ENCODE peak calls at places on chromosomes 4 and X, in four cellular contexts. H is HepG2, W is GM12878, E is H1. S is an unnamed sample.

GRCh38 chr4:13659341-13660070 is 32.0 kb upstream of the BOD1L1 start:
- DNase-seq in H (no peak), W (no peak), E (no peak), S (no peak)

GRCh38 chr4:577499-578450 is 1.7 kb upstream of the TMEM271 start:
- DNase-seq in H (peak; percentile 18), W (no peak), E (peak; percentile 31), S (peak; percentile 63)

GRCh38 chr4:158667651-158668198 is 4.0 kb downstream of the C4orf46 start:
- DNase-seq in H (peak; percentile 49), W (no peak), E (no peak), S (no peak)

GRCh38 chr4:84480082-84480481 is 19.0 kb downstream of the NKX6-1 start:
- DNase-seq in H (no peak), W (no peak), E (no peak), S (no peak)

GRCh38 chr4:187396106-187396505 is 599.5 kb upstream of the ZFP42 start:
- DNase-seq in H (no peak), W (no peak), E (no peak), S (no peak)

GRCh38 chrX:36867143-36867542 is 141.0 kb upstream of the FAM47C start:
- DNase-seq in H (peak; percentile 2), W (no peak), E (no peak), S (peak; percentile 22)

GRCh38 chrX:97790850-97791249 is 907.1 kb downstream of the RPA4 start:
- DNase-seq in H (no peak), W (no peak), E (no peak), S (no peak)

GRCh38 chr4:91147067-91147466 is 1019.9 kb downstream of the CCSER1 start:
- DNase-seq in H (no peak), W (no peak), E (no peak), S (no peak)

GRCh38 chr4:171202908-171203307 is 610.3 kb upstream of the GALNTL6 start:
- DNase-seq in H (no peak), W (no peak), E (no peak), S (no peak)

GRCh38 chr4:81081156-81081555 is 50.6 kb downstream of the BMP3 start:
- DNase-seq in H (no peak), W (no peak), E (no peak), S (no peak)

GRCh38 chrX:53483838-53484420 is 49.8 kb upstream of the HSD17B10 start:
- DNase-seq in H (no peak), W (no peak), E (no peak), S (no peak)

GRCh38 chr4:166277406-166277805 is 404.4 kb downstream of the TLL1 start:
- DNase-seq in H (no peak), W (no peak), E (no peak), S (no peak)

GRCh38 chr4:38935391-38936073 is 67.9 kb downstream of the FAM114A1 start:
- DNase-seq in H (no peak), W (no peak), E (no peak), S (no peak)

GRCh38 chr4:146582864-146583263 is 55.8 kb upstream of the POU4F2 start:
- DNase-seq in H (no peak), W (no peak), E (no peak), S (no peak)

GRCh38 chr4:174388744-174389143 is 105.0 kb downstream of the CEP44 start:
- DNase-seq in H (no peak), W (no peak), E (no peak), S (no peak)

GRCh38 chr4:104752337-104752736 is 257.6 kb upstream of the CXXC4 start:
- DNase-seq in H (no peak), W (peak; percentile 48), E (no peak), S (no peak)

GRCh38 chr4:69754926-69755580 is 5.4 kb downstream of the SULT1B1 start:
- DNase-seq in H (peak; percentile 60), W (no peak), E (no peak), S (no peak)

GRCh38 chr4:72006576-72006975 is 25.2 kb upstream of the NPFFR2 start:
- DNase-seq in H (no peak), W (no peak), E (no peak), S (no peak)

GRCh38 chr4:65126200-65126599 is 544.1 kb downstream of the EPHA5 start:
- DNase-seq in H (no peak), W (no peak), E (no peak), S (no peak)

GRCh38 chrX:120090208-120090607 is 12.7 kb upstream of the RHOXF2B start:
- DNase-seq in H (peak; percentile 0), W (no peak), E (no peak), S (peak; percentile 51)

GRCh38 chrX:120087289-120088017 is 10.0 kb upstream of the RHOXF2B start:
- DNase-seq in H (no peak), W (no peak), E (no peak), S (no peak)
- H3K4me3 ChIP-seq in H (no peak overlapping the region), W (no peak overlapping the region), E (no peak overlapping the region), S (no peak overlapping the region)

GRCh38 chrX:48491809-48492208 is 15.8 kb downstream of the FTSJ1 start:
- DNase-seq in H (no peak), W (no peak), E (no peak), S (no peak)

GRCh38 chrX:48496660-48497059 is 12.1 kb upstream of the PORCN start:
- DNase-seq in H (no peak), W (no peak), E (no peak), S (no peak)

GRCh38 chrX:48490661-48491060 is 14.7 kb downstream of the FTSJ1 start:
- DNase-seq in H (no peak), W (no peak), E (no peak), S (no peak)

GRCh38 chrX:48492293-48492910 is 16.4 kb upstream of the PORCN start:
- DNase-seq in H (no peak), W (no peak), E (no peak), S (no peak)

GRCh38 chrX:48493890-48494364 is 14.9 kb upstream of the PORCN start:
- DNase-seq in H (peak; percentile 55), W (no peak), E (no peak), S (no peak)
- TF ChIP-seq SUZ12 in H (no peak), W (no peak), E (no peak), S (no peak)

GRCh38 chr4:3374667-3375066 is 67.1 kb upstream of the HGFAC start:
- DNase-seq in H (no peak), W (no peak), E (no peak), S (no peak)

GRCh38 chr4:3372933-3373465 is 68.8 kb upstream of the HGFAC start:
- DNase-seq in H (no peak), W (peak; percentile 37), E (no peak), S (no peak)

GRCh38 chr4:3374011-3374645 is 67.6 kb upstream of the HGFAC start:
- DNase-seq in H (no peak), W (no peak), E (no peak), S (no peak)

GRCh38 chr4:3372264-3372932 is 69.4 kb upstream of the HGFAC start:
- DNase-seq in H (no peak), W (no peak), E (no peak), S (no peak)

DNA sequence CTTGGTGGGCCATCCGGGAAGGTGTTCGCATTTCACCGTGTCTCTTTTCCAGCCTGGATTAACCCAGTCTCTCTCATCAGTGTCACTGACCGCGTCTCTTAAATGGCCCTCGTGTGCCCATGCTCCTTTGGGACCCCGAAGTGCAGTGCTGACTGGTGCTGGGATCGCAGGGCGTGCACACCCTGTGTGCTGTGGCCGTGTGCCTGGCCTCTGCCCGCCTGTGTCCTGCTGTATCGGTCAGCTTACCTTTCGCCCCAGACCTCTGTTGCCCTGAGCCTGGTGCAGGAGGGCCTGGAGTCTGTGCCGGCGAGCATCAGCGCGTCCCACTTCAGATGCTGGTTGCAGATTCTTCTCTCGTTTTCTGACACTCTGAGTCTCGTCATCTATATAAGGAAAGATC is 68.3 kb upstream of the HGFAC start:
- DNase-seq in H (no peak), W (no peak), E (no peak), S (no peak)
- H3K4me3 ChIP-seq in H (no peak overlapping the region), W (no peak overlapping the region), E (no peak overlapping the region), S (no peak overlapping the region)

GRCh38 chr4:1990348-1990645 is 18.5 kb downstream of the NELFA start:
- DNase-seq in H (no peak), W (no peak), E (no peak), S (no peak)
- TF ChIP-seq SUZ12 in H (no peak), W (no peak), E (no peak), S (no peak)

DNA sequence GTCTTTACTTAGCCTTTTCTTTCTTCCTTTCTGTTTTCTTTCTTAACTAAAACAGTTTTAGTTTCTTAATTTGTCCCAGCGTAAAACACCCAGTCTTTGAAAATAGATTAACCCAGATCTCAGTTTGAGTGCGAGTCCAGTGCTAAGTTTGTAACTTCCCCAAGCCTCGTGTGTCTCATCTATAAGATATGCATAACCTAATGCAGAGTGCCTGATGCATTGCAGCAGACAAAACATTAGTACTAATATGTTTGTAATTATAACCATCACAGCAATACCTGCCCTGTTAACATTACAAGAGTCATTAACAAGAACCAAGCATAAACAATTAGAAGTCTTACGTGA is 528 bp upstream of the GEMIN8 start:
- DNase-seq in H (no peak), W (no peak), E (no peak), S (no peak)
- H3K4me3 ChIP-seq in H (peak overlapping the region; percentile 75), W (peak overlapping the region; percentile 81), E (peak overlapping the region; percentile 65), S (peak overlapping the region; percentile 62)

DNA sequence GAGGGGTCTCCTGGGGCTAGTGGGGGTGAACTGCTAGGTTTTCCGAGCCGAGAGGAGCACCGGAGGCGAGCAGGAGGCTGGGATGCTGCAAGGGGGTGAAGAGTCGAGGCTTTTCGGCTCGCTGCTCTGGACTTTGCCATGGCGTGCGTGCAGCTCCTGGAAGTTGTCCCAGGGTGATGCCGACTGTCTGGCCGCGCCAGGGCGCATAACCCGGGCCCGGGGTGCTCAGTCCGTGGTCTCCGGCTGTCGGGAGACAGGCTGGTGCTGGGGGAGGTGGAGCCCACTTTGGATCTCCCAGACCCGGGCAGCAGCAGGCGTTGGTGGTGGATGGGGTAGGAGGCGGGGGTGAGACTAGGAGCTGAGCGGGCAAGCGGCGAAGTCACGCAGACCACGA is 777 bp downstream of the GRIA3 start:
- DNase-seq in H (no peak), W (no peak), E (no peak), S (no peak)
- TF ChIP-seq SUZ12 in H (no peak), W (no peak), E (no peak), S (no peak)

DNA sequence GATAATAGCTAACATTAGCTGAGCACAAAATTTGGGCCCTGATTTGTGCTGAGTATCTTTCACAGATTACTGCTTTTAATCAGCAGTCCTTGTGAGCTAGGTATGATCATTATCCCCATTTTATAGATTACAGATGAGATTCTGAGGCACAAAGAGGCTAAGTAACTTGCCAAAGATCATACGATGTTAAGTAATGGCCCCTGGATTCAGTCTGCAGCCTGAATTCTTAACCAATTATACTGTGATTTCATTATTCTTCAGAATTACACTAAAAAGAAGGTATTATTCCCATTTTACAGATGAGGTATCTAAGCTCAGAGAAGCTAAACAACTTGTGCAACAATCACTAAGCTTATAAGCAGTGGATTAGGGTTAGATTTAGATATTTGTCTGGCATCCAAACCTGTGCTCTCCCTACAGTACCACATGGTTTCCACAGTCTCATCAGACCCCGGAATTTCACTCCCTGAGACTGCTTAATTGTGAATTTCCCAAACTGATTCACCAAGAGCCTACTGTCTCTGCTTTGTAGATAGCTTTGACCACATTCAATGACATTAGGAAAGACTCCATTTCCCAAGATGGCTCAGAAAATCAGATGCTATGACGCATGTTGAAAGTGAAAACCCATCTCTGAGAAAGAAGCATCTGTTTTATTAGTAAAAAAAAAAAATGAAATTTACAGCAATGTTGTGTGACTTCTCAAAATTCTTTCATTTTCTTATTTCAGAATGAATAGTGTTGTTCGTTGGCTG is 97.7 kb upstream of the MYOZ2 start:
- DNase-seq in H (no peak), W (peak; percentile 7), E (no peak), S (no peak)
- H3K4me3 ChIP-seq in H (no peak overlapping the region), W (no peak overlapping the region), E (no peak overlapping the region), S (no peak overlapping the region)

S was measured in NT2/D1.